ENCODE peak calls at places on chromosomes 6 and 20, in nine cellular contexts. I is right lobe of liver, W is PC-9, S is A549, R is suprapubic skin, U is body of pancreas, N is left lung, G is tibial nerve, C is ascending aorta. H is an unnamed sample.

GRCh38 chr6:13063300-13063918 is 264.9 kb downstream of the TBC1D7 start:
- DNase-seq in C (no peak), S (no peak), N (no peak), W (no peak), I (no peak), G (no peak), R (no peak), U (no peak), H (no peak)

GRCh38 chr6:115712562-115712961 is 348.1 kb downstream of the FRK start:
- DNase-seq in W (no peak), N (no peak), I (no peak), U (no peak), R (no peak), S (no peak), C (no peak), G (no peak), H (no peak)

GRCh38 chr6:39210437-39210836 is 18.8 kb downstream of the KCNK5 start:
- DNase-seq in C (no peak), G (no peak), I (peak; percentile 31), R (no peak), N (no peak), U (no peak), S (no peak), W (no peak), H (no peak)

GRCh38 chr20:32611286-32611685 is 26.2 kb upstream of the NOL4L start:
- DNase-seq in N (no peak), W (no peak), C (no peak), U (no peak), S (no peak), I (no peak), G (no peak), R (no peak), H (no peak)

GRCh38 chr6:131258816-131259476 is 123.7 kb downstream of the AKAP7 start:
- DNase-seq in W (peak; percentile 49), U (no peak), G (no peak), R (no peak), S (no peak), C (no peak), I (no peak), N (no peak), H (no peak)

GRCh38 chr6:68572525-68572924 is 62.6 kb upstream of the ADGRB3 start:
- DNase-seq in W (no peak), G (no peak), R (no peak), S (no peak), U (no peak), I (no peak), C (no peak), N (no peak), H (no peak)

GRCh38 chr6:7219310-7219709 is 93.7 kb downstream of the SSR1 start:
- DNase-seq in R (no peak), G (peak; percentile 33), I (peak; percentile 96), N (no peak), U (peak; percentile 40), S (no peak), W (peak; percentile 44), C (no peak), H (peak; percentile 72)

GRCh38 chr20:35387334-35387733 is 24.4 kb downstream of the UQCC1 start:
- DNase-seq in U (no peak), R (no peak), C (no peak), G (no peak), I (no peak), N (no peak), W (peak; percentile 74), S (no peak), H (no peak)

GRCh38 chr6:166624275-166624674 is 2.8 kb downstream of the RPS6KA2 start:
- DNase-seq in N (peak; percentile 68), U (no peak), C (no peak), S (no peak), G (peak; percentile 73), I (no peak), W (no peak), R (no peak), H (no peak)

GRCh38 chr20:3390759-3391500 is 16.5 kb downstream of the DNAAF9 start:
- DNase-seq in S (no peak), N (no peak), U (no peak), I (no peak), G (no peak), C (no peak), W (no peak), R (no peak), H (no peak)

GRCh38 chr6:90294008-90294511 is 2.6 kb downstream of the BACH2 start:
- DNase-seq in I (no peak), R (no peak), U (no peak), S (no peak), N (no peak), G (no peak), W (no peak), C (no peak), H (no peak)
- H3K4me1 ChIP-seq in I (no peaks in the 10 kb centered on the region), R (peaks cover 17% of the 10 kb centered on the region), U (peaks cover 17% of the 10 kb centered on the region), S (peaks cover 6% of the 10 kb centered on the region), N (peaks cover 6% of the 10 kb centered on the region), G (no peaks in the 10 kb centered on the region), W (peaks cover 9% of the 10 kb centered on the region), C (peaks cover 10% of the 10 kb centered on the region), H (peaks cover 36% of the 10 kb centered on the region)

GRCh38 chr20:38338849-38339520 is 7.3 kb upstream of the LBP start:
- DNase-seq in I (no peak), C (no peak), R (no peak), G (peak; percentile 35), S (no peak), U (no peak), W (peak; percentile 34), N (no peak), H (no peak)

GRCh38 chr20:38340693-38341092 is 5.6 kb upstream of the LBP start:
- DNase-seq in S (no peak), I (no peak), C (no peak), G (no peak), W (peak; percentile 9), U (no peak), R (no peak), N (no peak), H (no peak)

GRCh38 chr20:38334016-38334415 is 12.3 kb upstream of the LBP start:
- DNase-seq in G (no peak), S (no peak), W (no peak), N (no peak), U (no peak), I (no peak), R (no peak), C (no peak), H (no peak)

GRCh38 chr20:38339993-38340392 is 6.3 kb upstream of the LBP start:
- DNase-seq in C (no peak), U (no peak), G (no peak), S (no peak), W (no peak), N (no peak), I (no peak), R (no peak), H (no peak)

DNA sequence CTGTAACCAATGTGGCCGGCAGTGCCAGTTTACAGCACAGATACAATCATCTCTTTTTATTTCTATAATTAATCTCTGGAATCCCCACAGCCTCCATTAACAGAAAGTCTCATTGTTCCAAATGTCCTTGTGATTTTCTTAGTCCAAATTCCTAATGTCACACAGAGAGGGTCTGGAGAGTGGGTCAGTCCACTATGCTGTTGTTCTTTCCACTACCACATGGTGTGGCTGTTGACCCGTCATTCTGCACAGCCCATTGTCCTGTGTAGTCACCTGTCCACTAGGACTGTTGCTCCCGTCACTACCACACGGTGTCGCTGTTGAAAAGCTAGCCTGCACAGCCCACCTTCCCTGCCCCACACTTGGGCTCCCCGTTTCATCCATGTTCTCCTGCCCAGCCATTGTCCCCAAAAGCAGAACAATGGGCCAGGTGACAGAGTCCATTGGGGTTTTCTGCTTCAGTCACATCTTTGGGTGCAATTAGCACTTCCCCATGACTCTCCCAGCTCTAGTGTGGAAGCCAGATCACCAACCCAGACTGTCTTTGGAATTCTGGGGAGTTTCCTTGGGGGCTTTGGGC is 8.6 kb upstream of the LBP start:
- DNase-seq in I (peak; percentile 69), N (no peak), S (peak; percentile 58), W (peak; percentile 61), C (no peak), U (no peak), R (no peak), G (no peak), H (no peak)
- TF ChIP-seq CTCF in I (peak; percentile 74), N (no peak), S (peak; percentile 45), W (peak; percentile 94), C (no peak), U (peak; percentile 25), R (peak; percentile 12), G (peak; percentile 41), H (peak; percentile 29)

GRCh38 chr6:125809771-125810315 is 19.1 kb downstream of the NCOA7 start:
- DNase-seq in N (no peak), I (no peak), G (no peak), W (no peak), R (no peak), C (no peak), U (no peak), S (no peak), H (no peak)

GRCh38 chr6:125810435-125810834 is 19.7 kb downstream of the NCOA7 start:
- DNase-seq in U (no peak), C (no peak), G (no peak), R (no peak), I (no peak), S (no peak), N (no peak), W (no peak), H (no peak)

GRCh38 chr6:125815050-125815910 is 24.5 kb downstream of the NCOA7 start:
- DNase-seq in R (no peak), U (no peak), S (no peak), C (no peak), W (no peak), N (no peak), G (no peak), I (no peak), H (no peak)

GRCh38 chr6:125811259-125811658 is 20.5 kb downstream of the NCOA7 start:
- DNase-seq in W (no peak), U (no peak), N (no peak), I (no peak), R (no peak), C (no peak), S (no peak), G (no peak), H (no peak)

GRCh38 chr6:125812394-125813231 is 21.9 kb downstream of the NCOA7 start:
- DNase-seq in N (no peak), I (no peak), R (no peak), G (no peak), W (peak; percentile 56), U (no peak), C (no peak), S (peak; percentile 33), H (no peak)
- H3K27ac ChIP-seq in N (peak overlapping the region; percentile 42), I (no peak overlapping the region), R (peak overlapping the region; percentile 63), G (peak overlapping the region; percentile 71), W (peak overlapping the region; percentile 20), U (peak overlapping the region; percentile 52), C (peak overlapping the region; percentile 61), S (peak overlapping the region; percentile 74), H (peak overlapping the region; percentile 32)

DNA sequence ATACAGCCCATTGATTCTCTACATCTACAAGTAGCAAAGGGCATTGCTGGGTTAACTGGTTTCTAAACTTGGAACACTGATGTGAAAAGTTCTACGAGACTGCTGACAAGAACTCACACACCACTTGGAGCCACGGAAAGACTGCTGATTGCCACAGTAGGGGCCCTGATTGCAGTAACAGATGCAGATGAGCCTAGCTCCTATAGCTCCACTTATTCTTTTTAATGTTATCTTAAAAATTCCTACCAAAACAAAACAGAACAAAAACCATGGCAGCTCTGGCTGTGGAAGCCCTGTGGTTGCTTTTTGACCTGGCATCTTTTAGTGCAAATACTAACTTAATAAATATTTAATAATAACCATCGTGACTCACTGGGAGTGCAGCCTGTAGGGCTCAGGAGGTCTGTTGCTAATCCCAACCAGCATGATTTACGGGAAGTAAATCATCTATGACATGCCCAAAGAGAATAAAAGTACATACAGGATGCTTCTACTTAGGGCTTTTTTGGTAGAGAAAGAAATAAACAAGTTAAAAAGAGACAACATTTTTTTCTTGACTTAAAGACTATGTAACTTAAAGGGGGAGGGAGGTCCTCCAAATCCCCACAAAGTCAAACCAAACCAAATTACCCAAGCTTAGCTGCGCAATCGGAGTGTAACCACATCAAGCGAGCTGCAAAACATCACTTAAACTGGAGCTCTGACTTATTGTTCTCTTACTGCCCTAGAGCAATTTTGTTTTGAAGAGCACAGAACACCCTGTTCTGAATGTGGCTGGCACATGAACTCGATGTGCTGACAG is 87.2 kb downstream of the FKBP5 start:
- DNase-seq in R (peak; percentile 83), N (no peak), W (peak; percentile 87), I (no peak), C (peak; percentile 45), U (no peak), S (peak; percentile 47), G (peak; percentile 87), H (peak; percentile 46)
- H3K4me1 ChIP-seq in R (peaks cover 97% of the 10 kb centered on the region), N (peaks cover 21% of the 10 kb centered on the region), W (peaks cover 77% of the 10 kb centered on the region), I (no peaks in the 10 kb centered on the region), C (peaks cover 78% of the 10 kb centered on the region), U (peaks cover 56% of the 10 kb centered on the region), S (peaks cover 47% of the 10 kb centered on the region), G (peaks cover 71% of the 10 kb centered on the region), H (peaks cover 84% of the 10 kb centered on the region)